ENCODE peak calls at places on chromosomes 13 and 19, in six cellular contexts. Q is fibroblast of lung, G is GM23248, P is GM23338, N is endothelial cell of umbilical vein, T is PC-9. O is an unnamed sample.

GRCh38 chr13:23433171-23434153 is at the start of gene SACS:
- DNase-seq in Q (peak), G (peak), N (peak), T (no peak), P (peak), O (peak)

GRCh38 chr19:13097331-13098258 is 5.1 kb downstream of the LYL1 start:
- DNase-seq in T (no peak), G (peak), P (peak), N (peak), Q (no peak), O (no peak)

GRCh38 chr19:37990362-37990761 is 83.4 kb downstream of the SIPA1L3 start:
- DNase-seq in G (no peak), P (peak), Q (peak), T (peak), N (no peak), O (peak)

GRCh38 chr19:28435551-28436261 is 777.2 kb downstream of the UQCRFS1 start:
- DNase-seq in N (no peak), G (no peak), P (no peak), T (no peak), Q (no peak), O (no peak)

GRCh38 chr13:25686831-25687495 is 315.2 kb downstream of the ATP8A2 start:
- DNase-seq in N (no peak), G (no peak), Q (no peak), P (no peak), T (no peak), O (no peak)

GRCh38 chr19:1324249-1324791 is 38.6 kb downstream of the EFNA2 start:
- DNase-seq in N (no peak), G (no peak), P (no peak), T (no peak), Q (no peak), O (no peak)

GRCh38 chr19:11963566-11964355 is 1.1 kb upstream of the ZNF763 start:
- DNase-seq in T (no peak), Q (peak), G (peak), P (peak), N (peak), O (peak)

GRCh38 chr13:107585466-107585865 is 629.9 kb downstream of the LIG4 start:
- DNase-seq in T (no peak), Q (peak), G (peak), P (no peak), N (peak), O (no peak)

GRCh38 chr13:42272776-42273175 is 824 bp downstream of the AKAP11 start:
- DNase-seq in T (no peak), N (no peak), Q (no peak), G (peak), P (no peak), O (no peak)

GRCh38 chr13:45374917-45375316 is 33.9 kb upstream of the TPT1 start:
- DNase-seq in T (no peak), N (no peak), Q (peak), P (no peak), G (peak), O (no peak)

GRCh38 chr13:112619730-112620639 is 32.0 kb upstream of the TUBGCP3 start:
- DNase-seq in T (no peak), P (peak), N (peak), G (no peak), Q (peak), O (peak)

GRCh38 chr13:37495046-37495445 is 103.5 kb downstream of the POSTN start:
- DNase-seq in G (peak), Q (peak), P (no peak), T (peak), N (no peak), O (peak)

GRCh38 chr13:27226991-27227390 is 24.4 kb upstream of the RPL21 start:
- DNase-seq in G (no peak), T (no peak), Q (no peak), P (no peak), N (no peak), O (no peak)

GRCh38 chr19:9914001-9914314 is 22.4 kb downstream of the OLFM2 start:
- DNase-seq in N (no peak), Q (no peak), G (no peak), P (peak), T (no peak), O (no peak)

GRCh38 chr13:51825165-51825592 is 19.8 kb downstream of the TMEM272 start:
- DNase-seq in N (peak), Q (peak), G (peak), P (no peak), T (no peak), O (peak)

GRCh38 chr13:52906122-52906903 is 57.9 kb upstream of the PCDH8 start:
- DNase-seq in P (peak), G (no peak), T (no peak), N (no peak), Q (no peak), O (no peak)

GRCh38 chr19:28596561-28597071 is 616.3 kb downstream of the UQCRFS1 start:
- DNase-seq in T (no peak), G (no peak), Q (no peak), P (no peak), N (no peak), O (no peak)

GRCh38 chr13:113775451-113776145 is 16.6 kb downstream of the TMEM255B start:
- DNase-seq in N (no peak), Q (no peak), T (no peak), G (no peak), P (no peak), O (no peak)

GRCh38 chr13:74868044-74868443 is 613.9 kb downstream of the TBC1D4 start:
- DNase-seq in N (no peak), G (peak), T (no peak), Q (peak), P (no peak), O (peak)

GRCh38 chr19:38928406-38929001 is 2.1 kb downstream of the SARS2 start:
- DNase-seq in Q (no peak), T (no peak), P (no peak), N (no peak), G (no peak), O (no peak)

GRCh38 chr19:39802958-39803357 is 24.3 kb downstream of the LEUTX start:
- DNase-seq in G (no peak), P (peak), Q (no peak), N (no peak), T (no peak), O (no peak)

GRCh38 chr13:74017301-74018092 is 116.7 kb downstream of the KLF12 start:
- DNase-seq in T (no peak), N (no peak), G (no peak), Q (no peak), P (no peak), O (no peak)

GRCh38 chr13:52615817-52616216 is 26.4 kb upstream of the HNRNPA1L2 start:
- DNase-seq in T (no peak), N (no peak), G (no peak), Q (no peak), P (no peak), O (no peak)

GRCh38 chr13:67736646-67737420 is 506.7 kb upstream of the PCDH9 start:
- DNase-seq in T (no peak), N (no peak), G (peak), Q (peak), P (peak), O (no peak)

GRCh38 chr13:81874681-81875661 is 1534.0 kb upstream of the SPRY2 start:
- DNase-seq in Q (no peak), T (no peak), P (peak), N (no peak), G (no peak), O (no peak)

GRCh38 chr19:13164370-13165090 is 14.3 kb downstream of the IER2 start:
- DNase-seq in P (peak), Q (peak), N (peak), T (peak), G (peak), O (peak)

GRCh38 chr13:108409735-108410134 is 140.2 kb downstream of the TNFSF13B start:
- DNase-seq in Q (no peak), G (no peak), N (no peak), P (no peak), T (no peak), O (no peak)

GRCh38 chr13:73983109-73983508 is 151.1 kb downstream of the KLF12 start:
- DNase-seq in T (no peak), P (no peak), G (no peak), N (no peak), Q (no peak), O (no peak)

GRCh38 chr13:77136902-77137420 is 110.0 kb upstream of the FBXL3 start:
- DNase-seq in T (no peak), Q (peak), P (peak), G (peak), N (no peak), O (peak)

GRCh38 chr13:108609353-108609752 is 20.1 kb upstream of the MYO16 start:
- DNase-seq in T (no peak), P (peak), N (no peak), G (peak), Q (peak), O (peak)

GRCh38 chr19:19534556-19535265 is 3.4 kb upstream of the CILP2 start:
- DNase-seq in P (peak), Q (no peak), T (no peak), G (no peak), N (no peak), O (no peak)

GRCh38 chr19:10001899-10002298 is 8.4 kb downstream of the COL5A3 start:
- DNase-seq in Q (no peak), G (peak), T (no peak), N (no peak), P (peak), O (no peak)

GRCh38 chr13:44298314-44298713 is 75.3 kb upstream of the SERP2 start:
- DNase-seq in T (peak), Q (peak), G (peak), P (no peak), N (no peak), O (no peak)

GRCh38 chr13:113554333-113554700 is 30.2 kb upstream of the TFDP1 start:
- DNase-seq in T (no peak), G (no peak), Q (no peak), P (no peak), N (no peak), O (no peak)

GRCh38 chr19:45607071-45608029 is 5.3 kb upstream of the GPR4 start:
- DNase-seq in T (peak), Q (peak), G (peak), N (peak), P (peak), O (peak)
- TF ChIP-seq EZH2 in T (no peak), Q (no peak), G (no peak), N (no peak), P (no peak), O (no peak)

DNA sequence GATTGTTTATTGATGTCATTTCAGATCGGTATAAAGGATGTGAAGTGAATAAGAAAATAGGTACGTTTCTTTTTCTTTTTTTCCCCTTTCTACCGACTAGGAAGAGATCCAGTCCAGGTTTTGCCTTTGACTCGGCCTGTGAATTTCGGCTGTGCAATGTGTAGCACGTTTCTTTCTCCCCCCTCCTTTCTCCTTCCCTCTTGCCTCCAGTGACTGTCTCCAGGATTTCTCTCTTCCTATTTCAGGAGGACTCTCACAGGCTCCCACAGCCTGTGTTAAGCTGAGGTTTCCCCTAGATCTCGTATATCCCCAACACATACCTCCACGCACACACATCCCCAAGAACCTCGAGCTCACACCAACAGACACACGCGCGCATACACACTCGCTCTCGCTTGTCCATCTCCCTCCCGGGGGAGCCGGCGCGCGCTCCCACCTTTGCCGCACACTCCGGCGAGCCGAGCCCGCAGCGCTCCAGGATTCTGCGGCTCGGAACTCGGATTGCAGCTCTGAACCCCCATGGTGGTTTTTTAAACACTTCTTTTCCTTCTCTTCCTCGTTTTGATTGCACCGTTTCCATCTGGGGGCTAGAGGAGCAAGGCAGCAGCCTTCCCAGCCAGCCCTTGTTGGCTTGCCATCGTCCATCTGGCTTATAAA is at the start of gene GPC6:
- DNase-seq in T (peak), N (no peak), Q (peak), G (peak), P (peak), O (peak)
- TF ChIP-seq EZH2 in T (no peak), N (no peak), Q (no peak), G (no peak), P (no peak), O (no peak)

GRCh38 chr19:53942001-53942786 is 20.5 kb upstream of the CACNG8 start:
- DNase-seq in P (peak), G (peak), N (peak), Q (no peak), T (no peak), O (no peak)
- TF ChIP-seq EZH2 in P (no peak), G (no peak), N (peak), Q (no peak), T (no peak), O (no peak)

GRCh38 chr13:20462921-20463320 is 62.7 kb downstream of the CRYL1 start:
- DNase-seq in T (no peak), N (no peak), G (no peak), Q (no peak), P (no peak), O (no peak)
- TF ChIP-seq EZH2 in T (no peak), N (no peak), G (no peak), Q (no peak), P (no peak), O (no peak)

GRCh38 chr19:50332264-50333038 is 3.3 kb upstream of the KCNC3 start:
- DNase-seq in N (no peak), P (peak), T (peak), G (no peak), Q (no peak), O (no peak)

GRCh38 chr19:50329146-50329925 is at the start of gene KCNC3:
- DNase-seq in N (peak), P (peak), T (peak), Q (peak), G (peak), O (peak)

GRCh38 chr19:50332014-50332263 is 2.8 kb upstream of the KCNC3 start:
- DNase-seq in P (no peak), T (no peak), G (no peak), Q (no peak), N (no peak), O (no peak)

GRCh38 chr19:50331187-50332013 is 2.2 kb upstream of the KCNC3 start:
- DNase-seq in N (no peak), P (peak), G (no peak), Q (no peak), T (no peak), O (no peak)

DNA sequence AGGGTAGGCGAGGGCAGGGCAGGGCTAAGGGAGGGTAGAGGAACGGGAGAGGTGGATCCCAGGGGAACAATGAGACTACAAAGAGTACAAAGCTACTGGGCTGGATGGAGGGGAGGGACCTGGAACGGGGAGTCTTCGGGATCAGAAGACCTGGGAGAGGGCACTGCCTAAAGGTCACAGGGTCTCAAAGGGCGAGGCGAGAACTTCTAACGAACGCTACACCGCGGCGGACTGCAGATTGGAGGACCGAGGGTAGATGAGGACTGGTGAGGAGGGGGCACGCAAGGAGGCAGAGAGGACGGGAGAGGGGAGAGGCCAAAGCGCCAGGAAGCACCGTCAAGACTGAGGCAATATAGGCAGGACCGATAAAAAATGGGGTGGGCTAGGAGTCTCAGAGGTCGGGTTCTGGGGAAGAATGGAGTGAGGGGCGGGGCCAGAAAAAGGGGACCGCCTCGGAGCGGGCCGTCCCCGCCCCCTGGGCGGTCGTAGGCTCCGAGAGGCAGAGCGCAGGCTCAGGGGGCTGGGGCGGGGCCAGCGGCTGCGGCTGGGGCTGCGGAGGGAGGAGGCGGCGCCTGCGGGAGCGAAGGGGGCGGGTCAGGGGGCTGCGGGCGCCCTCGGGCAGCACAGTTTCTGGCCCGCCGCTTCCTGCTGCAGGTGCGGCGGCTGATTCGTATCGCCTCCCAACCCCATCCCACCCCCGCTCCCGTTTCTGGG is 1.3 kb upstream of the KCNC3 start:
- DNase-seq in Q (peak), G (peak), T (peak), P (peak), N (peak), O (no peak)
- TF ChIP-seq EZH2 in Q (no peak), G (no peak), T (no peak), P (no peak), N (no peak), O (peak)

GRCh38 chr19:45922281-45922680 is 7.7 kb upstream of the NANOS2 start:
- DNase-seq in N (no peak), T (no peak), G (peak), P (peak), Q (no peak), O (no peak)
- TF ChIP-seq EZH2 in N (no peak), T (no peak), G (no peak), P (no peak), Q (no peak), O (no peak)

GRCh38 chr19:49441210-49441959 is at the start of gene SLC17A7:
- DNase-seq in G (peak), P (peak), N (no peak), Q (no peak), T (no peak), O (no peak)

GRCh38 chr19:49440439-49441209 is 703 bp downstream of the SLC17A7 start:
- DNase-seq in Q (no peak), N (no peak), G (no peak), T (no peak), P (no peak), O (no peak)

GRCh38 chr19:49442354-49442753 is 1.0 kb upstream of the SLC17A7 start:
- DNase-seq in N (no peak), T (no peak), Q (no peak), G (peak), P (peak), O (no peak)

GRCh38 chr19:49442793-49443365 is 1.6 kb upstream of the SLC17A7 start:
- DNase-seq in P (peak), T (peak), N (peak), Q (peak), G (peak), O (peak)

DNA sequence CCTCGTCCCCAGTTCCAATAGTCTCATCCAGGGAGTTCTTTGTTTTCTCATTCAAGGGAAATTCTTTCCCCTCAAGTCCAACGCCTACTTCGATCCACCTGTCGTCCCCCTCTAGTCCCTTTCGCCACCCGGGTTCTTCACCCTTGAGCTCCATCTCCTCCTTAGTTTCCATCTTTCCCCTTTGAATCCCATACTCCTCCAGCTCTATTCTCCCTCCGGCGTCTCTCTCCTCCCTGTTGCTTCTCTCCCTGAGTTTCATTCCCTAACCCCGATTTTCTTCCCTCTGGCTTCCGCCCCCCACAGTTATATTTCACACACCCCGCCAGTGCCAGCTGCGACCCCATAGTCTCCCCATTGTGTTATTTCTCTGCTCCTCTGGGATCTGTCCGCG is 628 bp upstream of the SLC17A7 start:
- DNase-seq in N (no peak), G (no peak), Q (no peak), P (no peak), T (no peak), O (no peak)
- TF ChIP-seq EZH2 in N (peak), G (no peak), Q (peak), P (no peak), T (no peak), O (no peak)